ENCODE peak calls at places on chromosomes 16 and 17, in seven cellular contexts. M is cardiac muscle cell, N is uterus, A is sigmoid colon, J is Peyer's patch, H is upper lobe of right lung, G is heart right ventricle. R is an unnamed sample.

GRCh38 chr17:42286411-42287295 is 1.6 kb upstream of the STAT5A start:
- DNase-seq in M (no peak), N (no peak), A (peak), J (no peak), H (peak), G (peak), R (no peak)

GRCh38 chr17:81867123-81867951 is 3.8 kb downstream of the ARHGDIA start:
- DNase-seq in M (peak), N (no peak), A (no peak), J (no peak), H (no peak), G (no peak), R (no peak)

GRCh38 chr17:65434251-65434650 is 127.2 kb downstream of the AXIN2 start:
- DNase-seq in M (peak), N (no peak), A (no peak), J (no peak), H (no peak), G (no peak), R (no peak)

GRCh38 chr17:81090361-81091133 is 55.6 kb downstream of the BAIAP2 start:
- DNase-seq in M (peak), N (no peak), A (peak), J (peak), H (peak), G (peak), R (no peak)

GRCh38 chr16:63461248-63461841 is 1425.1 kb upstream of the CDH8 start:
- DNase-seq in M (peak), N (peak), A (no peak), J (no peak), H (no peak), G (no peak), R (no peak)

GRCh38 chr17:65278050-65278819 is 141.1 kb downstream of the RGS9 start:
- DNase-seq in M (peak), N (no peak), A (no peak), J (no peak), H (no peak), G (peak), R (no peak)

GRCh38 chr17:193841-194806 is 12.7 kb upstream of the DOC2B start:
- DNase-seq in M (no peak), N (no peak), A (no peak), J (no peak), H (no peak), G (no peak), R (no peak)

GRCh38 chr17:64115043-64115698 is 14.8 kb downstream of the ERN1 start:
- DNase-seq in M (peak), N (no peak), A (no peak), J (no peak), H (no peak), G (no peak), R (no peak)

GRCh38 chr16:84845496-84846002 is 25.8 kb downstream of the CRISPLD2 start:
- DNase-seq in M (no peak), N (no peak), A (no peak), J (no peak), H (no peak), G (no peak), R (no peak)

GRCh38 chr16:64475627-64476351 is 646.1 kb downstream of the CDH11 start:
- DNase-seq in M (peak), N (no peak), A (no peak), J (no peak), H (no peak), G (no peak), R (no peak)

GRCh38 chr17:1087381-1088241 is 90.7 kb downstream of the TIMM22 start:
- DNase-seq in M (no peak), N (peak), A (peak), J (no peak), H (peak), G (peak), R (peak)

GRCh38 chr16:4624015-4624826 is at the start of gene MGRN1:
- DNase-seq in M (peak), N (peak), A (peak), J (peak), H (peak), G (peak), R (peak)

GRCh38 chr17:49031965-49032928 is 35.1 kb downstream of the IGF2BP1 start:
- DNase-seq in M (peak), N (peak), A (no peak), J (no peak), H (no peak), G (no peak), R (no peak)

GRCh38 chr16:72989203-72989991 is 58.5 kb downstream of the ZFHX3 start:
- DNase-seq in M (peak), N (peak), A (peak), J (no peak), H (no peak), G (no peak), R (no peak)

GRCh38 chr17:79485991-79486390 is 124.9 kb downstream of the RBFOX3 start:
- DNase-seq in M (no peak), N (no peak), A (no peak), J (no peak), H (no peak), G (no peak), R (no peak)

GRCh38 chr17:76900723-76901122 is 32.5 kb downstream of the MGAT5B start:
- DNase-seq in M (no peak), N (no peak), A (no peak), J (no peak), H (no peak), G (no peak), R (no peak)

GRCh38 chr16:73750639-73751038 is 546.0 kb upstream of the PSMD7 start:
- DNase-seq in M (no peak), N (no peak), A (no peak), J (no peak), H (no peak), G (no peak), R (no peak)

GRCh38 chr17:21425736-21426135 is 49.6 kb downstream of the KCNJ12 start:
- DNase-seq in M (no peak), N (no peak), A (no peak), J (no peak), H (no peak), G (no peak), R (no peak)

GRCh38 chr16:12535535-12536411 is 267.9 kb downstream of the CPPED1 start:
- DNase-seq in M (peak), N (no peak), A (no peak), J (no peak), H (no peak), G (no peak), R (no peak)

GRCh38 chr16:27520982-27521673 is 28.6 kb downstream of the GTF3C1 start:
- DNase-seq in M (peak), N (peak), A (peak), J (no peak), H (no peak), G (peak), R (no peak)

GRCh38 chr17:2954898-2955445 is 108.4 kb downstream of the OR1D5 start:
- DNase-seq in M (peak), N (no peak), A (peak), J (no peak), H (no peak), G (no peak), R (no peak)

GRCh38 chr16:57955572-57955971 is 15.4 kb downstream of the CNGB1 start:
- DNase-seq in M (no peak), N (no peak), A (no peak), J (no peak), H (peak), G (peak), R (no peak)

GRCh38 chr16:66523861-66524354 is 26.0 kb downstream of the TK2 start:
- DNase-seq in M (peak), N (no peak), A (no peak), J (peak), H (no peak), G (no peak), R (no peak)

GRCh38 chr17:17886253-17886652 is 49.5 kb upstream of the SREBF1 start:
- DNase-seq in M (no peak), N (no peak), A (no peak), J (no peak), H (no peak), G (peak), R (no peak)

GRCh38 chr17:67800495-67800928 is 24.8 kb upstream of the BPTF start:
- DNase-seq in M (peak), N (peak), A (peak), J (peak), H (peak), G (peak), R (no peak)

GRCh38 chr16:53434436-53435065 is at the start of gene RBL2:
- DNase-seq in M (peak), N (peak), A (peak), J (peak), H (peak), G (peak), R (peak)

GRCh38 chr17:33013596-33014375 is 22.1 kb downstream of the SPACA3 start:
- DNase-seq in M (no peak), N (no peak), A (no peak), J (no peak), H (no peak), G (no peak), R (no peak)

GRCh38 chr17:1040216-1040600 is 43.3 kb downstream of the TIMM22 start:
- DNase-seq in M (peak), N (no peak), A (no peak), J (no peak), H (no peak), G (no peak), R (no peak)

GRCh38 chr16:85332175-85332574 is 219.9 kb upstream of the CIBAR2 start:
- DNase-seq in M (no peak), N (no peak), A (no peak), J (no peak), H (no peak), G (no peak), R (no peak)

GRCh38 chr17:70242781-70243437 is 73.6 kb downstream of the KCNJ2 start:
- DNase-seq in M (peak), N (no peak), A (no peak), J (no peak), H (no peak), G (no peak), R (no peak)

GRCh38 chr17:80007009-80007752 is 28.5 kb downstream of the TBC1D16 start:
- DNase-seq in M (no peak), N (no peak), A (no peak), J (no peak), H (no peak), G (no peak), R (no peak)

GRCh38 chr17:73571524-73572130 is 72.6 kb downstream of the SDK2 start:
- DNase-seq in M (no peak), N (no peak), A (no peak), J (no peak), H (peak), G (no peak), R (no peak)

GRCh38 chr17:69909389-69909788 is 165.6 kb upstream of the KCNJ16 start:
- DNase-seq in M (no peak), N (no peak), A (no peak), J (no peak), H (no peak), G (no peak), R (no peak)

GRCh38 chr17:68381076-68381900 is 76.0 kb downstream of the WIPI1 start:
- DNase-seq in M (peak), N (peak), A (peak), J (no peak), H (peak), G (no peak), R (no peak)

GRCh38 chr16:21563676-21564075 is 35.7 kb upstream of the METTL9 start:
- DNase-seq in M (no peak), N (no peak), A (peak), J (no peak), H (peak), G (no peak), R (no peak)

GRCh38 chr16:401468-402348 is at the start of gene DECR2:
- DNase-seq in M (peak), N (peak), A (peak), J (peak), H (peak), G (peak), R (peak)

GRCh38 chr16:22192261-22193133 is 13.6 kb upstream of the EEF2K start:
- DNase-seq in M (peak), N (peak), A (peak), J (peak), H (peak), G (peak), R (peak)

GRCh38 chr17:76107507-76107906 is 3.9 kb upstream of the EXOC7 start:
- DNase-seq in M (peak), N (no peak), A (no peak), J (no peak), H (no peak), G (no peak), R (no peak)

GRCh38 chr16:76650579-76650978 is 373.4 kb downstream of the CNTNAP4 start:
- DNase-seq in M (no peak), N (no peak), A (no peak), J (no peak), H (no peak), G (no peak), R (no peak)

DNA sequence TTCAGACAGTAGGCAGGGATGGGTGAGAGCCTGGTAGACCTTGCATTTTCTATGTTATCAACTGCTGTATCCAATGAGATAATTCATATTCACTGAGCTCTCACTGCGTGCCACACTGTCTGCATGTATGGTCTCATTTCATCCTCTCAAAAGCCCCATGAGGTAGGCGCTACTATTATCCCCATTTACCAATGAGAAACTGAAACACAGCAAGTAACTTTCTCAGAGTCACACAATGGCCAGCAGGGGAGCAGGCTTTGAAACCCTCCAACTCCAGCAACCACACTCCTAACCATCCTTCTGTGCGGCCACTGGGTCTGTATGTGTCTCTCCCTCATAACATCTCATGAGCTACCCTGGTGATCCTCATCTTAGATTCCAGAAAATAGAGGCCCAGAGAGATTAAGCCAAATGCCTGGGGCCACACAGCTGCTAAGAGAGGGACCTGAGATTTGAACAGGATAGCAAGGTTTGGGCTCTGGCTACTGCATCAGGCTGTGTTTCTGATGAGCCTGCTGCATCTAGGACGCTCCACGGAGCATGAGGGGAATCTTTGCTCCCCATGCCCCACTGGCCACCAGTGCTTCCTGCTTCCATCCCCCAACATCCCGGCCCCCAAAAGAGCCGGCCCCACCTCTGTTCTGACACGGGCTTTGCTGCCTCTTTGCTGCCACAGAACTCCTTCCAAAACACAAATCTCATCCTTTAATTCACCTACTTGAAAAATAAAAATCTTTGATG is 3.2 kb downstream of the CCR7 start:
- DNase-seq in M (no peak), N (no peak), A (no peak), J (no peak), H (peak), G (no peak), R (peak)
- TF ChIP-seq CTCF in M (peak), N (no peak), A (no peak), J (peak), H (no peak), G (no peak), R (no peak)

GRCh38 chr17:46889519-46889918 is 33.4 kb upstream of the GOSR2 start:
- DNase-seq in M (no peak), N (no peak), A (no peak), J (no peak), H (no peak), G (no peak), R (no peak)
- H3K27ac ChIP-seq in M (no peak), N (no peak), A (no peak), J (no peak), H (no peak), G (no peak), R (no peak)

GRCh38 chr16:15973460-15973859 is 24.0 kb downstream of the ABCC1 start:
- DNase-seq in M (peak), N (no peak), A (no peak), J (no peak), H (no peak), G (no peak), R (no peak)

GRCh38 chr16:15971435-15971805 is 22.0 kb downstream of the ABCC1 start:
- DNase-seq in M (no peak), N (no peak), A (no peak), J (no peak), H (no peak), G (no peak), R (no peak)

GRCh38 chr16:15970202-15970601 is 20.8 kb downstream of the ABCC1 start:
- DNase-seq in M (no peak), N (no peak), A (no peak), J (no peak), H (no peak), G (no peak), R (no peak)

GRCh38 chr16:15972046-15972868 is 22.8 kb downstream of the ABCC1 start:
- DNase-seq in M (no peak), N (no peak), A (no peak), J (no peak), H (no peak), G (no peak), R (no peak)

DNA sequence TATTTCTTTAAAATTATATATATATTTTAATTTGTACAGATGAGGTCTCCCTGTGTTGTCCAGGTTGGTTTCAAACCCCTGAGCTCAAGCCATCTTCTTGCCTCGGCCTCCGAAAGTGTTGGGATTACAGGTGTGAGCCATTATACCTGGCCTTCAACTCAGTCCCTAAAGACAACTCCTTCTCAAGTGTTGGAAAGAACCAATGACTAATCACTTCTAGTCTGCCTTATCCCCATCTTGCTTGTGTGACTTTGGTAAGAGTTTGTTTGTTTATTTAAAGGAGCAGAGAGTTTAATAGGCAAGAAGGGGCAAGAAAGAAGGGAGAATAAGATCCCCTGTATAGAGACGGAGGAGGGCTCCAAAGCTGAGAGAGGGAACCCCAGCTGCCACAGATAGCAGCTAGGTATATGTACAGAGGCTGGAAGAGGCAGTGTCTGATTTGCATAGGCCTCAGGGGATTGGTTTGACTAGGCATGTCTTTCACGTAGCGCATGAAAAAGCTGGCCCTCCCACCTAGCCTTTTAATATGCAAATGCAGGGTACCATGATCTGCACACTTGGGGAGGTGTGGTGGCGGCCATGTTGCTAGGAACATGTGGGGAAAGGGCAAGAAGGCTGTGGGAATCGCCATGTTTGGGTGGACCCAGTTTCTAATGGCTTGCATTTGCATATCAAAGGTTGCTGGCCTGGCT is 21.5 kb downstream of the ABCC1 start:
- DNase-seq in M (no peak), N (no peak), A (no peak), J (no peak), H (no peak), G (no peak), R (no peak)
- H3K4me3 ChIP-seq in M (no peak), N (no peak), A (no peak), J (no peak), H (no peak), G (no peak), R (no peak)

GRCh38 chr17:34163681-34164080 is 91.4 kb upstream of the CCL2 start:
- DNase-seq in M (peak), N (no peak), A (no peak), J (no peak), H (no peak), G (no peak), R (no peak)
- TF ChIP-seq CTCF in M (peak), N (no peak), A (no peak), J (no peak), H (peak), G (peak), R (no peak)

DNA sequence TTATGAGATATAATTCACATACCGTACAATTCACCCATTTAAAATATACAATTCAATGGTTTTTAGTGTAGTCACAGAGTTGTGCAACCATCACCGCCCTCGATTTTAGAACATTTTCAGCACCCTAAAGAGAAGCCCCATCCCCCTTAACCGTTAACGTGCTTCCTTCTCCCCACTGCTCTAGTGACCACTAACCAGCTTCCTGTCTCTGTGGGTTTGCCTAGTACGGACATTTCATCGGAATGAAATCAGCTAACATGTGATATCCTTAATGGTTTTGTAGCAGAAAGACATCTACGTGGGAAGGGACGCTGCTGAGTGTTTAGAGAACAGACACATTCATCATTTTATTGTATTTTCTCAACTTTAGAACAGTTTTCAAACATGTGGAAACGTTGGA is 80.8 kb upstream of the HSBP1 start:
- DNase-seq in M (peak), N (no peak), A (no peak), J (no peak), H (no peak), G (no peak), R (no peak)
- H3K27ac ChIP-seq in M (no peak), N (no peak), A (no peak), J (no peak), H (no peak), G (no peak), R (no peak)